ENCODE peak calls at places on chromosome 18, in seven cellular contexts. One of them, this sample, is unnamed.

GRCh38 chr18:31551883-31552282 is 39.8 kb upstream of the TTR start:
- DNase-seq in K562: no peak
- DNase-seq in GM12878: no peak
- DNase-seq in A549: no peak
- DNase-seq in HCT116: no peak
- DNase-seq in HepG2: no peak
- DNase-seq in H1: no peak
- DNase-seq in this sample: no peak

GRCh38 chr18:36211612-36212065 is 24.3 kb downstream of the MOCOS start:
- DNase-seq in HepG2: no peak
- DNase-seq in K562: peak
- DNase-seq in H1: no peak
- DNase-seq in GM12878: peak
- DNase-seq in A549: no peak
- DNase-seq in HCT116: no peak
- DNase-seq in this sample: no peak

GRCh38 chr18:67402543-67402942 is 114.0 kb downstream of the DSEL start:
- DNase-seq in K562: no peak
- DNase-seq in GM12878: no peak
- DNase-seq in HCT116: no peak
- DNase-seq in A549: no peak
- DNase-seq in HepG2: no peak
- DNase-seq in H1: no peak
- DNase-seq in this sample: no peak

GRCh38 chr18:36672437-36673344 is 156.1 kb downstream of the TPGS2 start:
- DNase-seq in HCT116: no peak
- DNase-seq in A549: no peak
- DNase-seq in H1: no peak
- DNase-seq in GM12878: no peak
- DNase-seq in K562: no peak
- DNase-seq in HepG2: no peak
- DNase-seq in this sample: peak

GRCh38 chr18:78309307-78309706 is 670.3 kb upstream of the SALL3 start:
- DNase-seq in K562: no peak
- DNase-seq in HCT116: no peak
- DNase-seq in HepG2: no peak
- DNase-seq in H1: no peak
- DNase-seq in GM12878: no peak
- DNase-seq in A549: no peak
- DNase-seq in this sample: no peak

GRCh38 chr18:56738184-56738583 is 87.0 kb downstream of the WDR7 start:
- DNase-seq in HepG2: no peak
- DNase-seq in K562: no peak
- DNase-seq in HCT116: no peak
- DNase-seq in A549: no peak
- DNase-seq in H1: no peak
- DNase-seq in GM12878: no peak
- DNase-seq in this sample: no peak

GRCh38 chr18:12049983-12050811 is 43.4 kb upstream of the ANKRD62 start:
- DNase-seq in H1: no peak
- DNase-seq in HepG2: no peak
- DNase-seq in K562: no peak
- DNase-seq in GM12878: peak
- DNase-seq in A549: no peak
- DNase-seq in HCT116: no peak
- DNase-seq in this sample: peak

GRCh38 chr18:41265047-41265446 is 690.0 kb upstream of the PIK3C3 start:
- DNase-seq in GM12878: no peak
- DNase-seq in K562: no peak
- DNase-seq in HepG2: no peak
- DNase-seq in HCT116: no peak
- DNase-seq in H1: no peak
- DNase-seq in A549: no peak
- DNase-seq in this sample: no peak

GRCh38 chr18:76573325-76574025 is 78.4 kb upstream of the ZNF516 start:
- DNase-seq in GM12878: no peak
- DNase-seq in H1: no peak
- DNase-seq in HepG2: no peak
- DNase-seq in HCT116: no peak
- DNase-seq in A549: peak
- DNase-seq in K562: no peak
- DNase-seq in this sample: peak

GRCh38 chr18:5955861-5956260 is 60.5 kb upstream of the TMEM200C start:
- DNase-seq in A549: no peak
- DNase-seq in HCT116: no peak
- DNase-seq in H1: no peak
- DNase-seq in HepG2: no peak
- DNase-seq in K562: no peak
- DNase-seq in GM12878: no peak
- DNase-seq in this sample: no peak

GRCh38 chr18:50194623-50195532 is at the start of gene MYO5B:
- DNase-seq in HepG2: peak
- DNase-seq in K562: peak
- DNase-seq in HCT116: peak
- DNase-seq in H1: no peak
- DNase-seq in A549: peak
- DNase-seq in GM12878: no peak
- DNase-seq in this sample: no peak

GRCh38 chr18:59874166-59874565 is 25.6 kb upstream of the PMAIP1 start:
- DNase-seq in A549: peak
- DNase-seq in H1: no peak
- DNase-seq in HCT116: peak
- DNase-seq in HepG2: peak
- DNase-seq in GM12878: no peak
- DNase-seq in K562: no peak
- DNase-seq in this sample: peak

GRCh38 chr18:42956287-42956686 is 159.2 kb downstream of the RIT2 start:
- DNase-seq in K562: no peak
- DNase-seq in H1: no peak
- DNase-seq in A549: no peak
- DNase-seq in HepG2: no peak
- DNase-seq in HCT116: no peak
- DNase-seq in GM12878: no peak
- DNase-seq in this sample: no peak

DNA sequence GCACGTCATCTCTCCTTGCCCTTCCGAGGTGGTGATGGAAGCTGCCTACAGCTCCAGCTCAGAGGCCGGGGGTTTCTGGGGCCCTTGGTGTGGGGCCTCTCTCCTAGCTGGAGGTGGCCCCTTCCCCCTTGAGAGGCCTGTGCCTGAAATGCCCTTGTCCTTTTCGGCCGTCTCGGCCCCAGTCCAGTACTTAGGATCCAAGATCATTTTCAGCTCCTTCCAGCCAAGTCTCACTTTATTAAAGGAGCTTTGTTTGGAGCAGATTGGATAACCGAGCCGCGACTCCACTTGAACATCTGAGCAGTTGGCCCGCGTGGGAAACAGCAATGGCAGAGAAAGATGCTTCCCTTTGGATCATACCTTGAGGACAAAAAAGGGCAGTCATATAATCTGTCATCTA is 125.0 kb downstream of the NEDD4L start:
- DNase-seq in HepG2: no peak
- DNase-seq in A549: no peak
- DNase-seq in GM12878: no peak
- DNase-seq in HCT116: no peak
- DNase-seq in K562: no peak
- DNase-seq in H1: no peak
- DNase-seq in this sample: no peak
- TF ChIP-seq MAX in HepG2: no peak
- TF ChIP-seq MAX in A549: no peak
- TF ChIP-seq MAX in GM12878: no peak
- TF ChIP-seq MAX in HCT116: no peak
- TF ChIP-seq MAX in K562: no peak
- TF ChIP-seq MAX in H1: no peak
- TF ChIP-seq MAX in this sample: no peak

GRCh38 chr18:79680100-79680879 is 687 bp downstream of the CTDP1 start:
- DNase-seq in A549: peak
- DNase-seq in H1: no peak
- DNase-seq in K562: peak
- DNase-seq in GM12878: no peak
- DNase-seq in HCT116: no peak
- DNase-seq in HepG2: peak
- DNase-seq in this sample: peak

GRCh38 chr18:79682481-79682880 is 2.9 kb downstream of the CTDP1 start:
- DNase-seq in K562: no peak
- DNase-seq in GM12878: no peak
- DNase-seq in HepG2: no peak
- DNase-seq in HCT116: no peak
- DNase-seq in A549: no peak
- DNase-seq in H1: no peak
- DNase-seq in this sample: no peak

GRCh38 chr18:79680891-79681339 is 1.3 kb downstream of the CTDP1 start:
- DNase-seq in GM12878: no peak
- DNase-seq in K562: no peak
- DNase-seq in A549: no peak
- DNase-seq in HepG2: no peak
- DNase-seq in HCT116: no peak
- DNase-seq in H1: no peak
- DNase-seq in this sample: peak

GRCh38 chr18:79682896-79683625 is 3.5 kb downstream of the CTDP1 start:
- DNase-seq in HepG2: no peak
- DNase-seq in H1: no peak
- DNase-seq in K562: no peak
- DNase-seq in A549: no peak
- DNase-seq in HCT116: no peak
- DNase-seq in GM12878: no peak
- DNase-seq in this sample: peak

DNA sequence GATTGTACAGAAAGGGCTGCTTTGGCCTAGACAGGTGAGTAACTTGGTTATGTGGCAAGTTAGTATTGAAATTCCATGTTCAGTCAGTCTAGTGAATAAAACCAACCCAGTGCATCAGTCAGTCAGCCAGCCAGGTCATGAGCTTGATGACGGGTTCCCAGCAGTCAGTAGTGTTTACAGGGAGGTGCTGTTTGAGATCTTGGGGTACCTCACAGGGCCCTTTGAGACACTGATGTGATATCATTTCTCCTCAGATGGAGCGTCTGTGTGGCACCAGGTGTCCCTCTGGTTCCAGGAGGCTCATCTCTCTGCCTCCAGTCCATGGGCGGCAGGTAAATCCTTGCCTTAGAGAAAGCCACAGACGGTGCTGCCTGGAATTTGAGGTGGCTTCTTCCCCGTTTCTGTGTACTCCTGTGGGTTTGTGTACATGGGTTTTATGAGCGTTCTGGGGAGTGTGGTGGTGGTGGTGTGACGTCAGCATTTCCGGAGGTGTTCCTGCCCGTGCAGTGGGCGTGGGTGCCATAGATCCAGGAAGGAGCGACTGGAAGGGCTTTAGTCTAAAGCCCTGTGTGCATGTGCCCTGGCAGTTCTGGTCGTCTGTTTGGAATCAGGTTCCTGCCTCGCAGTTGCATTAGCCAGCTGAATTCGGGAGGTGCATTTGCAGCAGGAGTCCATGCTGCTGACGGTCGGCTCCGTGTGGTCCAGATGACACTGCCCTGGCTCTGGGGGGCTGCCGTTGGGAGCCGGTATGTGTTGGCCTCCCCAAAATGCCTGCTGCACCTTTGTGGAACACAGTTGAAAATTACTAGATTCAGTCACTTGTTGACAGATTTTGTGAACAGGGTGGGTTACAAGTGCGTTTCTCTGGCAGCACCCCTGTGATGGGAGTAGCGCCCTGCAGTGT is 2.1 kb downstream of the CTDP1 start:
- DNase-seq in K562: no peak
- DNase-seq in HepG2: no peak
- DNase-seq in HCT116: no peak
- DNase-seq in GM12878: no peak
- DNase-seq in H1: no peak
- DNase-seq in A549: no peak
- DNase-seq in this sample: peak
- TF ChIP-seq POLR2A in K562: no peak
- TF ChIP-seq POLR2A in HepG2: no peak
- TF ChIP-seq POLR2A in HCT116: no peak
- TF ChIP-seq POLR2A in GM12878: no peak
- TF ChIP-seq POLR2A in H1: no peak
- TF ChIP-seq POLR2A in A549: no peak
- TF ChIP-seq POLR2A in this sample: no peak

DNA sequence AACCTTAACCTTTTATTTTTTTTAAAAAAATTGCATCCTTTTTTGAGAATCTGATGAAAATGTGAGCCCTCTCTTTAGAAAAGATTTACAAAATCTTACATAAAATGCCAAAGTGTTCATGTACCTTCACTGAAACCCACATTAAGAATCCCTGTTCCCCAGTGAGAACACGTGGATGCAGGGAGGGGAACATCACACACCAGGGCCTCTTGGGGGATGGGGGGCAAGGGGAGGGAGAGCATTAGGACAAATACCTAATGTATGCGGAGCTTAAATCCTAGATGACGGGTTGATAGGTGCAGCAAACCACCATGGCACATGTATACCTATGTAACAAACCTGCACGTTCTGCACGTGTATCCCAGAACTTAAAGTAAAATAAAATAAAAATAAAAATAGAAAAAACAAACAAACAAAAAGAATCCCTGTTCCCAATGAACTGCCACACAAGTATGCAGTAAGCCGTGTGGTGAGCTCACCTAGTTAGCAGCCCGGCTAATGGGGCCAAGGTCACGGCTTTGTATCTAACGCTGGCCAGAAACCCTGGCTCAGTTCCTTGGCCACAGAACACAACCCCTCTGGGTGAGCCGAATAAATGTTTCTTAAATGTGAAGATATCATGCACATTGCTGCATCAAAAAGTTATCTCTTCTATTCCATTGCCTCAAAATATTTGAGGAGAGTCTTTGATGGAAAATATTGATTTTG is 41.4 kb downstream of the CHST9 start:
- DNase-seq in GM12878: no peak
- DNase-seq in K562: no peak
- DNase-seq in HepG2: peak
- DNase-seq in A549: no peak
- DNase-seq in HCT116: no peak
- DNase-seq in H1: peak
- DNase-seq in this sample: no peak
- TF ChIP-seq MAX in GM12878: no peak
- TF ChIP-seq MAX in K562: no peak
- TF ChIP-seq MAX in HepG2: no peak
- TF ChIP-seq MAX in A549: no peak
- TF ChIP-seq MAX in HCT116: no peak
- TF ChIP-seq MAX in H1: peak
- TF ChIP-seq MAX in this sample: no peak

DNA sequence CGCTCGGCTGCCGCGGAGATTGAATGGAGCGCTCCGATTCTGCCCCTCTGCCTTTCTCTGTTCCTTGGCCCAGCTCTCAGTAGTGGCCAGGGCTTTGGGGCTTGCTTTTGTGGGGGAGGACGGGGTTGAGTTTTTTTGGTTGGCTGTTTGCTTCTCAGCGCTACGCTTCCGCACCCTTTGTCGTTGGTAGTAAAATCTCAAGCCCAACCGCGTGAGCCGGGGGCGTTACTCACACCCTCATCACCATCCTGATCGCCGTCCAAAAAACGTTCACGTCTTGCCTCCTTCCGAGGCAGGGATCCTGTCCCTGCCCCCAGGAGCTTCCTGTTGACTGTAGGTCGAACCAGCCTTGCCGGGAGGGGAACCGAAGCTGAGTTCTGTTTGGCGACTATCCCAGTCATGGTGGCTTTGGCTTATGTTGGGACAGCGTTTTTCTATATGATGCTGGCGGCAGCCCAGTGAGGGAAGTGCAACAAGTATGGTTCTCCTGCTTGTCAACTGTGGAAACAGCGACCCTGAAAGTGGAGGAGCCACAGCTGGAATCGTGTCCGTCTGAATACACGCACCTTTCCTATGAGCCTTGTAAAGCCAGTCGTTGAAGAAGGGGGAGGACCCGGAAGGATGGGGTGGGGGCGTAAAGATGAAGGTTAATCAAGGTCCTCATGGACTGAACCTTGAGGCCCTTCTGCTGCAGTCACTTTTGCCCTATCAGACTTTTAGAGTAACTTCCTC is 797 bp upstream of the YES1 start:
- DNase-seq in HCT116: peak
- DNase-seq in HepG2: peak
- DNase-seq in H1: no peak
- DNase-seq in K562: peak
- DNase-seq in A549: peak
- DNase-seq in GM12878: peak
- DNase-seq in this sample: peak
- TF ChIP-seq POLR2A in HCT116: no peak
- TF ChIP-seq POLR2A in HepG2: no peak
- TF ChIP-seq POLR2A in H1: no peak
- TF ChIP-seq POLR2A in K562: peak
- TF ChIP-seq POLR2A in A549: no peak
- TF ChIP-seq POLR2A in GM12878: peak
- TF ChIP-seq POLR2A in this sample: peak

This sample was measured in NB4.